ENCODE peak calls at places on chromosome 19, in nine cellular contexts. D is neural progenitor cell, Z is bronchial epithelial cell, R is lung, Q is K562, I is heart right ventricle, M is left lung, K is AG09309, B is mucosa of descending colon. N is an unnamed sample.

GRCh38 chr19:28403698-28404099 is 809.3 kb downstream of the UQCRFS1 start:
- DNase-seq in B (no peak), I (no peak), D (no peak), R (no peak), K (no peak), Q (no peak), Z (no peak), M (no peak), N (no peak)

GRCh38 chr19:47377801-47378200 is 28.7 kb downstream of the DHX34 start:
- DNase-seq in B (no peak), Q (no peak), R (no peak), D (no peak), M (no peak), Z (no peak), K (no peak), I (no peak), N (no peak)

GRCh38 chr19:58001895-58002369 is 688 bp downstream of the ZNF606 start:
- DNase-seq in Q (no peak), K (no peak), R (no peak), D (no peak), Z (no peak), M (no peak), B (no peak), I (no peak), N (no peak)

GRCh38 chr19:30704716-30705115 is 332.5 kb downstream of the ZNF536 start:
- DNase-seq in K (no peak), M (no peak), B (no peak), D (no peak), Q (no peak), I (no peak), R (no peak), Z (no peak), N (no peak)

GRCh38 chr19:48491793-48492123 is 19.9 kb downstream of the LMTK3 start:
- DNase-seq in D (peak), M (no peak), Z (no peak), R (no peak), K (no peak), Q (no peak), B (peak), I (no peak), N (no peak)

GRCh38 chr19:2949939-2950285 is 5.1 kb upstream of the ZNF77 start:
- DNase-seq in M (peak), Q (peak), B (no peak), R (peak), I (peak), K (no peak), Z (peak), D (no peak), N (no peak)

GRCh38 chr19:19742773-19743172 is 9.9 kb upstream of the ZNF14 start:
- DNase-seq in Q (no peak), Z (no peak), D (no peak), B (no peak), M (no peak), I (no peak), R (no peak), K (no peak), N (no peak)

GRCh38 chr19:49636230-49636932 is 3.6 kb downstream of the RRAS start:
- DNase-seq in Q (no peak), D (peak), R (no peak), K (no peak), Z (no peak), M (no peak), I (no peak), B (no peak), N (no peak)

DNA sequence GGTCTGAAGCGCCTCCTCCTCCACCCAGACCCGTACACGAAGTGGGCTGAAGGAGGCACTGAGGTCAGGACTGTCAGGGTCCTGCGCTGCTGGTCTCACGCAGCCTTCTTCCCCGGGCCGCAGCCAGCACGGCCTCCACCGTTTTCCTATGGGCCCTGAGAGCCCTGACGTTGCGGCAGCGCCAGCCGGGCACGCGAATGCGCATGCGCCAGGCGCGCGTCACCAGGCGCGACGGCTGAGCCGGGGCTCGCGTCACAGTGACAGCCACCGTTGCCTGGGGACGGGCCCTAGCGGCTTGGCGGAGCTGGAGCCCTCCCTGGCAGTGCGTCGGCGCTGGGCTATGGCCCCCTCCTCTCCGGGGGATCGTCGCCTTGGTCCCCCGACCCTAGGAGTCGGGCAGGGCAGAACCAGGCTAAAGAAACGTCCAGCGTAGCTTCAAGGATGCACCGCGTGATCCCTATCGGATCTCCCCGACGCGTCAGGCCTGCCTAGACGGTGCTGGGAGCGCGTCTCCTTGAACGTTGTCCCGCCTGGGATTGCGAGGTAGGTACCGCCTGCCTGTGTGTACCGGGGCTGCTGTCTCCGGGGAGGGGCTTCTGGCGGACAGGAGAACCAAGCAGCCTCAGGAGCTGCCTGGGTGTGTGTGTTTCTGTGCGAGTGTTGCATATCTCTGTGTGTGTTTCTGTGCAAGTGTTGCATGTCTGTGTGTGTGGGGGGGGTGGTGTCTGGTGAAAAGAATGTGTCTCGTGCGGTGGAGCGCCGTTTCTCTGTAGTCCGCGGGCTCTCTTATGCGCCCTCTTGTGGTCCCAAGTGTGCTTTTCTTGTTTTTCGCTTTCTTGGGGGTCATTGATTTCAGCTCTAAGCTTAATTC is 43.2 kb downstream of the ZNF571 start:
- DNase-seq in R (no peak), M (no peak), K (no peak), D (no peak), Z (peak), Q (peak), I (peak), B (peak), N (no peak)
- H3K4me3 ChIP-seq in R (peak), M (peak), K (peak), D (no peak), Z (peak), Q (peak), I (peak), B (peak), N (no peak)

GRCh38 chr19:38264486-38265212 is at the start of gene SPINT2:
- DNase-seq in K (no peak), B (no peak), I (no peak), R (peak), D (peak), Z (no peak), M (peak), Q (no peak), N (peak)

GRCh38 chr19:38265213-38265861 is 964 bp downstream of the SPINT2 start:
- DNase-seq in D (no peak), Q (no peak), R (peak), M (peak), Z (peak), B (peak), I (no peak), K (no peak), N (no peak)

GRCh38 chr19:38266070-38266469 is 1.7 kb downstream of the SPINT2 start:
- DNase-seq in Q (no peak), M (peak), I (no peak), D (no peak), R (no peak), Z (peak), B (no peak), K (no peak), N (no peak)

GRCh38 chr19:38262585-38263268 is 1.6 kb upstream of the SPINT2 start:
- DNase-seq in B (peak), I (no peak), Z (no peak), R (no peak), M (no peak), K (no peak), Q (no peak), D (no peak), N (no peak)

GRCh38 chr19:38263696-38264485 is 482 bp upstream of the SPINT2 start:
- DNase-seq in K (no peak), I (no peak), B (peak), M (peak), D (no peak), Q (peak), Z (peak), R (peak), N (peak)
- H3K4me3 ChIP-seq in K (peak), I (peak), B (peak), M (peak), D (peak), Q (no peak), Z (peak), R (peak), N (peak)

DNA sequence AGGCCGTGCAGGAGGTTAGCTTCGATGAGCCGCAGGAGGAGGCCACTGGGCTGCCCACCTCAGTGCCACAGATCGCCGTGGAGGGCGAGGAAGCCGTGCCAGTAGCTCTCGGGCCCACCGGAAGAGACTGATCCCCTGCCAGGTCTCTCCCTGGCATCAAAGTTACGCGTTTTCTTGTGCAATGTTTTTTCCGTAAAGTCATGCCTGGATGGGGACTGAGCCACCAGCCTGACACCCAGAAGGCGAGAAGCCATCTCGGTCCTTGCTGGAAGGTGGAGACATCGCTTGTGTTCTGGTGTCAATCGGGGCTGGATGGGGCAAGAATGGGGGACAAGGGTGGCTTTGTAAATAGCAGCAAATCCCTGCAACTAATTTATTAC is 3.4 kb upstream of the PIK3R2 start:
- DNase-seq in K (no peak), D (no peak), M (no peak), B (no peak), R (no peak), Z (no peak), I (no peak), Q (no peak), N (no peak)
- H3K4me3 ChIP-seq in K (no peak), D (no peak), M (no peak), B (no peak), R (no peak), Z (no peak), I (no peak), Q (no peak), N (no peak)

GRCh38 chr19:35644987-35645679 is 3.0 kb upstream of the COX6B1 start:
- DNase-seq in R (peak), K (no peak), M (peak), I (peak), Q (peak), Z (peak), B (peak), D (peak), N (peak)

GRCh38 chr19:35644206-35644986 is 2.9 kb downstream of the ETV2 start:
- DNase-seq in I (peak), R (peak), D (peak), B (peak), Z (peak), M (peak), K (peak), Q (peak), N (peak)

GRCh38 chr19:35645680-35646511 is 2.2 kb upstream of the COX6B1 start:
- DNase-seq in D (no peak), Z (no peak), Q (no peak), M (no peak), K (no peak), B (no peak), I (no peak), R (no peak), N (no peak)

GRCh38 chr19:35643255-35644205 is 2.0 kb downstream of the ETV2 start:
- DNase-seq in Z (peak), I (peak), R (peak), Q (peak), K (no peak), B (peak), M (peak), D (peak), N (peak)

DNA sequence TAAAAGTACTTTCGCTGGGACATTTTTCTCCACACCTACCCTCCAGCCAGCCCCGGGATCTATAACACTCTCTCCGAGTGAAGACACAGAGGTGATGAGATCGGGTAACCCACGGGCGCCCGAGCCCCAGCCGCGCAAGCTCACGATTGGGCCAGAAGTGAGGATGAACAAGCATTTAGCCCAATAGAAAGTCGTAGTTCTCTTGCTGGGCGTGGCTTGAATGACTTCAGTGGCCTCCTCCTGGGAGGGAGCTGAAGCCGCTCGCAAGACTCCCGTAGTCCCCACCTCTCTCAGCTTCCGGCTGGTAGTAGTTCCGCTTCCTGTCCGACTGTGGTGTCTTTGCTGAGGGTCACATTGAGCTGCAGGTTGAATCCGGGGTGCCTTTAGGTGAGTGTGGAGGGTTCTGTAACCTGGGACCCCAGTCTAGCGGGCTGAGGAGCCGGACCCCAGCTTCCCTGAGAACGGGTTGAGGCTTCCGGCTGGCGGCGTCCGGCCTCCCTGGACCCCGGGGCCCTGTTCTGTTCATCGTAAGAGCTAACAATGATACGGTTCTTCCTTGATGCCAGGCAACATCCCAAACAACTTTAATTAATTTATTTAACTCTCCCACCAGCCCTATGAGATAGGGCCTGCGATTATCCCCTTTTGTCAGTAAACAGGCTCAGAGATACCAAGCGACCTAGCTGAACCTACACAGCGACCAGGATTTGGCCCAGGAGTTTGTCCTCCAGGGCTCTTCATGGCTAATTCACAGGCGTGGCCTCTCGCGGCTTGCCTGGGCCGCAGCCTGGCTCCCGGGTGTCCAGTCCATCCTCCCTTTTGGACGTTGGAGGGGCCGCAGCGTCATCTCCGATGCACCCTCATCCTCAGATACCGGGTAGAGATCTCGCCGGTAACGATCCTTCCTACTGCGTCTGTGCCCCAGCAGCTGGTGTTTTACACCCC is at the start of gene COX6B1:
- DNase-seq in I (peak), B (peak), Q (peak), R (peak), K (peak), M (peak), Z (peak), D (peak), N (peak)
- H3K4me3 ChIP-seq in I (peak), B (peak), Q (peak), R (peak), K (peak), M (peak), Z (peak), D (peak), N (peak)

DNA sequence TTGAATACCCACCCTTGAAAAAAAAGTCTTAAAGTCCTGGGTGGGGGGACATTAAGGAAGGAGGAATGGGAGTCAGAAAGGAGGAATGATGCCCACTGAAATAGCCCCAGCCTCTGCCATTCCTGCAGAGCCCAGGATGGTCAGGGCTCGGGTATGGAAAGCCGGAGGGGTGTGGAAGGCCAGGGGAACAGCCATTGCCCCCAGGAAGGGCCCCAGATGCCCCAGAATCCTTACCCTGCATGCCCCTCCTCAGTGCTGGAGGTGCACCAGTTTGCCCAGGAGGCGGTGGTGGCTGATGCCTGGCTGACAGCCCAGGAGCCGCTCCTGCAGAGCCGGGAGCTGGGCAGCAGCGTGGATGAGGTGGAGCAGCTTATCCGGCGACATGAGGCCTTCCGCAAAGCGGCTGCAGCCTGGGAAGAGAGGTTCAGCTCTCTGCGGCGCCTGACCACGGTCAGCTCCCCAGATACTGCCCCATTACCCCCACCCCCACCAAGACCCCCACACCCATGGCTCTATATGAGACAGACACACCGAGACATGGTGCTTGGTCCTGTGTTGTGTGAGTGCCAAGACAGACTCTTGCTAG is 10.7 kb upstream of the SHKBP1 start:
- DNase-seq in M (no peak), I (no peak), Q (no peak), B (no peak), R (no peak), K (no peak), D (no peak), Z (no peak), N (no peak)
- H3K4me3 ChIP-seq in M (no peak), I (no peak), Q (no peak), B (no peak), R (no peak), K (no peak), D (no peak), Z (no peak), N (no peak)

DNA sequence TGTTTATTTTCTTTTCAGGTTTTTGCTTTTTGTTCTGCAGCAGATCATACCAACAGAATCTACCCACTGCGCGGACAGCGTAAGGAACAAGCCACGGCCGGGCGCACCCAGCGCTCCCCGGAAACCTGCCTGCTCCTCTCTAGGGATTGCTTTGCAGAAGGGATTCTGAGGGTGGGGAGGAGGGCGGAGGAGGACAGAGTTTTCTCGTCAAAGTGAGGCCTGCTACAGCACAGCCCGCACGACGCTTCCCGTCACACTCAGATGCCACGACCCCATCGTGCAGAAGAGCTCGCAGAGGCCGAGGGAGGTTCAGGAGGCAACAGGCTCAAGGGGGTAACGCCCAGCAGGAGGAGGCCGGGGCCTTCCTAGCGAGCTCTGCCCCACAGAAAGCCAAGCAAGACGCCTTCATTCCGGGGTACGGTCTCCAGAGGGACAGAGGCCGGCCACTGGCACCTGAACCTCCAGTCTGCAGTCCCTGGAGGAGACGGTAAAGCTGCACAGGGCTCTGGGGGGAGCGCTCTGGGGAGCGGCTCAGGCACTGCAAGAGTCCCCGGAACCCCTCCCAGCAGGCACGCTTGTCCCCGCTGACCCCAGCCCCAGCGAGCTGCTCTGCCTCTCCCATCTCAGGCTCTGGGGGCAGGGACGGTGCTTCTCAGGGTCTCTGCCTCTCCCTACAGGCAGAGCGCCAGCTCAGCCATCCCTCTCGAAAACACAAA is 6.9 kb downstream of the REXO1 start:
- DNase-seq in K (no peak), D (no peak), R (no peak), B (no peak), I (no peak), Q (no peak), Z (no peak), M (no peak), N (no peak)
- H3K4me3 ChIP-seq in K (no peak), D (no peak), R (no peak), B (no peak), I (peak), Q (peak), Z (no peak), M (peak), N (no peak)